ENCODE peak calls at places on chromosomes 7 and 10, in five cellular contexts. K is colonic mucosa, X is SK-N-SH, D is mammary epithelial cell, J is neural progenitor cell. V is an unnamed sample.

GRCh38 chr10:92830478-92831389 is 17.6 kb upstream of the EXOC6 start:
- DNase-seq in K (no peak), X (no peak), D (no peak), J (no peak), V (no peak)

GRCh38 chr7:23207029-23207428 is 25.2 kb downstream of the NUP42 start:
- DNase-seq in K (no peak), X (no peak), D (no peak), J (no peak), V (no peak)

GRCh38 chr10:89659185-89660131 is 14.4 kb upstream of the PANK1 start:
- DNase-seq in K (no peak), X (no peak), D (no peak), J (no peak), V (no peak)

GRCh38 chr7:50379082-50379481 is 71.1 kb downstream of the FIGNL1 start:
- DNase-seq in K (no peak), X (no peak), D (peak), J (peak), V (no peak)

GRCh38 chr10:118958984-118959916 is 70.3 kb upstream of the NANOS1 start:
- DNase-seq in K (no peak), X (no peak), D (peak), J (no peak), V (no peak)

GRCh38 chr7:51246258-51247245 is 70.1 kb downstream of the COBL start:
- DNase-seq in K (no peak), X (no peak), D (no peak), J (no peak), V (no peak)

GRCh38 chr7:66643395-66643794 is 14.7 kb downstream of the KCTD7 start:
- DNase-seq in K (no peak), X (no peak), D (no peak), J (no peak), V (no peak)

GRCh38 chr10:93465806-93466675 is 16.1 kb downstream of the MYOF start:
- DNase-seq in K (peak), X (peak), D (peak), J (no peak), V (peak)

GRCh38 chr10:132869621-132870020 is 72.7 kb downstream of the CFAP46 start:
- DNase-seq in K (no peak), X (no peak), D (no peak), J (no peak), V (peak)

GRCh38 chr7:80608292-80608691 is 30.1 kb upstream of the CD36 start:
- DNase-seq in K (no peak), X (no peak), D (no peak), J (no peak), V (no peak)

GRCh38 chr7:24438232-24438631 is 135.0 kb upstream of the PALS2 start:
- DNase-seq in K (no peak), X (no peak), D (no peak), J (no peak), V (no peak)

DNA sequence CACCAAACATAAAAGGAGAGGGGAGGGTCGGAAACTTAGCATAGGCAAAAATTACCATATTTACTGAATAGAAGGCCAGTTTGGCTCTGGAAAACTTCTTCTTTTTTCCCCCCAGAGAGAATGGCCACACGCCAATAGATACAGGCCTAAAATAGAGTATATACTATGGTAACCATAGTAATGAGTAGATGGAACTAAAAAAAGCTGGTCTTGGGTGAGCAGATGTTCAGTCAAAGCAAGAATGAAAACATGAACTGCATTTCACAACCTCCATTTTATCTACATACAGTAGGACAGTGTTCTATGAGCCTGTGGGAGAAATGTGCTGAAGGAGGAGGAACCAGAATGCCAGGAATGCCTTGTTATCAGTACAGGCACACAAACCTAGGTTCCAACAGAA is 141.7 kb upstream of the SEMA3A start:
- DNase-seq in K (no peak), X (no peak), D (no peak), J (no peak), V (no peak)
- H3K9ac ChIP-seq in K (no peak), X (no peak), D (no peak), J (no peak), V (no peak)

GRCh38 chr10:23694446-23694920 is 255.6 kb downstream of the OTUD1 start:
- DNase-seq in K (no peak), X (peak), D (peak), J (peak), V (peak)

GRCh38 chr10:23693895-23694294 is 255.0 kb downstream of the OTUD1 start:
- DNase-seq in K (no peak), X (peak), D (no peak), J (peak), V (no peak)

GRCh38 chr10:23695825-23696420 is 257.0 kb downstream of the OTUD1 start:
- DNase-seq in K (no peak), X (peak), D (no peak), J (peak), V (no peak)

GRCh38 chr10:23694921-23695824 is 256.3 kb downstream of the OTUD1 start:
- DNase-seq in K (no peak), X (peak), D (no peak), J (peak), V (no peak)

GRCh38 chr10:23693398-23693797 is 254.5 kb downstream of the OTUD1 start:
- DNase-seq in K (no peak), X (peak), D (peak), J (peak), V (peak)
- TF ChIP-seq CTCF in K (no peak), X (no peak), D (no peak), J (peak), V (no peak)

DNA sequence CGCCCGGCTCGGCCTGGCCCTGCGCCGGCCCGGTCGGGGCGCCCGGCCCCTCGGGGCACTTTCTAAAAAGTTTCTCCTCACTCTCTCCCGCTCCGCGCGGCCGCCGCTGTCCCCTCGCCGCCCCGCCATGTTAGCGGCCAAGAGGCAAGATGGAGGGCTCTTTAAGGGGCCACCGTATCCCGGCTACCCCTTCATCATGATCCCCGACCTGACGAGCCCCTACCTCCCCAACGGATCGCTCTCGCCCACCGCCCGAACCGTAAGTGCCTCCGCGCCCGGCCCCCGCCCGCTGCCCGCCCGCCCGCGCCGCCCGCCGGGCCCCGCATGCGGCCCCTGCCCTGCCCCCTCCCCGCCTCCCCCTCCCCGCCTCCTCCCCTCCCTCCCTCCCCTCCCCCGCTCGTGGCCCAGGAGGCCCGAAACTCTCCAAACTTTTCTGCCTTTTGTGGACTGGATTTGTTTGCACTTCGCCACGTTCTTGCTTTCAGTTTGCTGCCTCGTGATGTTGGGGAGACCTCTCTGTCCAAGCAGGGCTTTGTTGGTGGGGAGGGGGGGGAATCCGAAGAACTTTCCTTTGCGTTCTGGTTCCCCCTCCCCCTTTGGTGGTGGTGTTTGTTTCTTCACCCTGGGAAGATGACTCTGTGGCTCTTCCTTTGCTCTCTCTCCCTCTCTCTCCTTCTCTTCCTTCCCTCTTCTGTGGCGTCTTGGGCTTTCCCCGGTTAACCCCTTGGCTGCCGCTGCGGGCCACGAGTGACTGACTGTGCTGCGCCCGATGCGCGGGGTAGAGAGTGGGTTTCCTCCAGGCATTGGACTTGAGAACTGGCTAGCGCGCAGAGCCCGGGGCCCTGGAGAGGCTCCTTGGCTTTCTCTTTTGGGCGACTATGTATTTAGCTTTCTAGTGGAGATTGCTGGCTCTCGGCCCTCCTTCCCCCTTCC is 1.6 kb downstream of the TCF7L2 start:
- DNase-seq in K (peak), X (peak), D (peak), J (peak), V (peak)
- H3K9ac ChIP-seq in K (peak), X (peak), D (peak), J (peak), V (peak)

GRCh38 chr7:2128601-2129375 is 104.0 kb downstream of the MAD1L1 start:
- DNase-seq in K (no peak), X (no peak), D (no peak), J (no peak), V (no peak)
- TF ChIP-seq CTCF in K (no peak), X (no peak), D (no peak), J (no peak), V (no peak)

GRCh38 chr7:65509368-65510186 is 135.9 kb downstream of the ZNF92 start:
- DNase-seq in K (no peak), X (peak), D (peak), J (peak), V (peak)
- H3K9ac ChIP-seq in K (no peak), X (no peak), D (no peak), J (no peak), V (no peak)

DNA sequence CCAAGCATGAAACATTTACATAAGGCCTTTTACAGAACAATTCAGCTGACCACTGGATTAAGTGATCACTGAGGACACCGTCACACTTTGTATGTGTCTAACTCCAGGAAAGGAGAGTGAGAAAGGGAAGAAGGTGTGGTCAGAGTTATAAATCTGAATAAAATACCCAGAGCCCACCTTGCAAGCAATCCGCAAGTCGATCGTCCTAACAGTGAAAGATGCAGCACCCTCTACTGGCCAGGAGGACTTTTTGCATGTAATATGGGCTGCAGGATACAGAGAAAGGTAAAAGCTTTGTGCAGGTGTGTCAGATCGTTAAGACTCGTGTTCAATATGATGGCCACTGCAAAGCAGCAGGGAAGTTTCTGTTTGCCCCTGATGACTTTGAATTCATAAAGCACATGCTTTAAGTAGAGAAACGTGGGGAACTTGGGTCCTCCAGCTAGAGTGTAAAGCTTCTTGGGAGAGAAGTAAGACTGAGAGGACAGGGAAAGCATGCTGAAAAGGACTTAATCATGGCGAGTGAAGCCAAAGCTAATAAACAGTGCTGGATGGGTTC is 68.5 kb upstream of the BMPER start:
- DNase-seq in K (no peak), X (peak), D (no peak), J (no peak), V (no peak)
- TF ChIP-seq CTCF in K (no peak), X (peak), D (peak), J (peak), V (no peak)

DNA sequence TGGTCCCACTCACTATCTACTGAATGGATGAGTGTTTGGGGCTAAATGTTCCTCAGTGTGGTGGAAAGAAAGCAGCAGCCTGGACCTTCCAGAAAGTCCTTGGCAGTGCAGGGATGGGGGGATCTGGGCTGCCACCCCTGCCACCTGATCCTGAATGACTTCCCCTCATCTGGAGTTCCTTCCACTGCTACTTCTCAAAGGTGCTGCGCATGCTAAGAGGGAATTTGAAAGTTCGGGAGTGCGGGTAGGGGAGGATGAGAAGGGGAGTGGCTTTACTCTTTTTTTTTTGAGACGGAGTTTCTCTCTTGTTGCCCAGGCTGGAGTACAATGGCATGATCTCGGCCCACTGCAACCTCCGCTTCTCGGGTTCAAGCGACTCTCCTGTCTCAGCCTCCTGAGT is 1.4 kb downstream of the KLRG2 start:
- DNase-seq in K (no peak), X (no peak), D (no peak), J (no peak), V (no peak)
- H3K9ac ChIP-seq in K (no peak), X (no peak), D (no peak), J (no peak), V (no peak)

DNA sequence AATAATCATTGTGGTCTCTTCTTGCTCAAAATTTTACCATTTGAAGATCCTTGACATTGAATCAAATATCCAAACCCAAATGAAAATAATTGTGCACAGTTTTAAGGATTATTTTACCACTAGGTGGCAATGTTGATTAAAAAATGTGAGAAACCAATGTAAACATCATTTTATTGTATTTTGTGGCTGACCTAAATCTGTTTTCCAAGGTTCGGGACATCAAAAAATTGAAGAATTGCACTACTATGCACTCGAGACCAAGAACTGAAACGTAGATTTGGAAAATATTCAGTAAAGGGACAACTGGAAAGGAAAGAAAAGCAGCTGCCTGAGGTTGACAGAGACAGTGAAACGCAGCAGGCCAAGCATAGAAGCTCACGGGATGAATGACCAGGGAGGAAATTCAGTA is 259.3 kb downstream of the SNX13 start:
- DNase-seq in K (no peak), X (no peak), D (peak), J (peak), V (no peak)
- TF ChIP-seq CTCF in K (peak), X (peak), D (peak), J (peak), V (peak)